ENCODE peak calls at places on chromosomes 7 and 10, in four cellular contexts. S is left ventricle myocardium inferior; X is tibial nerve; N is CD8-positive, alpha-beta T cell. G is an unnamed sample.

GRCh38 chr10:90227259-90227658 is 525.9 kb downstream of the KIF20B start:
- DNase-seq in X (no peak), N (no peak), S (no peak), G (no peak)

GRCh38 chr7:146115665-146116451 is 743 bp upstream of the CNTNAP2 start:
- DNase-seq in X (no peak), N (no peak), S (peak; percentile 61), G (peak; percentile 93)

GRCh38 chr7:47190462-47190861 is 391.4 kb downstream of the TNS3 start:
- DNase-seq in X (no peak), N (no peak), S (no peak), G (no peak)

GRCh38 chr7:32143271-32143670 is 73.1 kb upstream of the PDE1C start:
- DNase-seq in X (no peak), S (no peak), N (no peak), G (no peak)

GRCh38 chr7:139078399-139078798 is 31.1 kb downstream of the ZC3HAV1 start:
- DNase-seq in N (no peak), S (no peak), X (no peak), G (no peak)

GRCh38 chr7:1432411-1433082 is 26.7 kb downstream of the MICALL2 start:
- DNase-seq in S (peak; percentile 69), X (peak; percentile 81), N (peak; percentile 90), G (peak; percentile 90)

GRCh38 chr10:32149257-32149955 is 93.2 kb upstream of the KIF5B start:
- DNase-seq in N (no peak), S (peak; percentile 56), X (peak; percentile 65), G (no peak)

GRCh38 chr10:70647086-70647485 is 25.2 kb upstream of the ADAMTS14 start:
- DNase-seq in S (no peak), X (no peak), N (no peak), G (no peak)

GRCh38 chr10:43598447-43598846 is 7.8 kb upstream of the ZNF485 start:
- DNase-seq in X (no peak), S (peak; percentile 23), N (no peak), G (no peak)

GRCh38 chr10:47456794-47457527 is 27.0 kb downstream of the ANXA8 start:
- DNase-seq in S (no peak), N (peak; percentile 39), X (no peak), G (no peak)

GRCh38 chr10:117804470-117805011 is 242.2 kb downstream of the RAB11FIP2 start:
- DNase-seq in S (no peak), X (no peak), N (no peak), G (no peak)

GRCh38 chr10:6722616-6723004 is 142.5 kb upstream of the PRKCQ start:
- DNase-seq in S (no peak), X (no peak), N (no peak), G (no peak)

GRCh38 chr7:140654109-140654387 is 13.4 kb upstream of the DENND2A start:
- DNase-seq in X (no peak), S (no peak), N (no peak), G (no peak)

GRCh38 chr10:49283491-49283890 is 15.5 kb upstream of the C10orf71 start:
- DNase-seq in X (no peak), S (no peak), N (no peak), G (no peak)

GRCh38 chr10:90087197-90088007 is 386.0 kb downstream of the KIF20B start:
- DNase-seq in S (no peak), X (no peak), N (no peak), G (no peak)

GRCh38 chr10:12542271-12542670 is 192.9 kb downstream of the CAMK1D start:
- DNase-seq in S (no peak), N (no peak), X (no peak), G (no peak)

GRCh38 chr7:53596230-53596629 is 560.8 kb downstream of the POM121L12 start:
- DNase-seq in N (no peak), S (no peak), X (no peak), G (no peak)

GRCh38 chr10:125423569-125423968 is 259.4 kb downstream of the TEX36 start:
- DNase-seq in N (no peak), X (no peak), S (no peak), G (no peak)

GRCh38 chr10:48444266-48444665 is 137.8 kb downstream of the MAPK8 start:
- DNase-seq in N (no peak), S (no peak), X (no peak), G (no peak)

GRCh38 chr7:138477581-138477980 is 17.5 kb downstream of the TRIM24 start:
- DNase-seq in S (no peak), X (no peak), N (no peak), G (no peak)

GRCh38 chr7:154928136-154929005 is 74.6 kb downstream of the PAXIP1 start:
- DNase-seq in N (peak; percentile 67), X (peak; percentile 25), S (no peak), G (no peak)

GRCh38 chr10:36358736-36359135 is 716.6 kb upstream of the FZD8 start:
- DNase-seq in N (no peak), S (no peak), X (no peak), G (no peak)

GRCh38 chr10:514137-514671 is 175.3 kb downstream of the DIP2C start:
- DNase-seq in S (peak; percentile 29), N (no peak), X (no peak), G (no peak)

GRCh38 chr10:124164252-124164651 is 70.9 kb upstream of the CHST15 start:
- DNase-seq in S (no peak), N (no peak), X (no peak), G (no peak)

GRCh38 chr7:125253454-125254182 is 324.0 kb upstream of the POT1 start:
- DNase-seq in N (no peak), X (no peak), S (no peak), G (no peak)

GRCh38 chr10:103044942-103045489 is 126.9 kb downstream of the CNNM2 start:
- DNase-seq in N (no peak), X (no peak), S (no peak), G (no peak)

DNA sequence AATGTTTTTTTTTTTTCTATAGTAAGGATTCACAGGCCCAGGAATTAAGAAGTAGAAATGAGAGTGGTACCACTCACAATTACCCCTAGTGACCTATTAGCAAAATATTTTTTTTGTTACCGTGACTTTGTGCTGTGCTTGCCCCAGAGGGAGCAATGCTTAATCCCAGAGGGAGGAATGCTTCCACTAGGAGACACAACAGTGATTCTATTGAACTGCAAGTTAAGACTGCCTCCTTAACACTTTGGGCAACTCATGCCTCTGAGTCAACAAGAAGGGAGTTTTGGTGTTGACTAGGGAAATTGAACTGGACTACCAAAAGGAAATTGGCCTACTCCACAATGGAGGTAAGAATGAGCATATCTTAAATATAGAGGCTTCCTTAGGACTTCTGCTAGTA is 17.2 kb upstream of the MEOX2 start:
- DNase-seq in S (no peak), N (no peak), X (no peak), G (no peak)
- TF ChIP-seq CTCF in S (no peak), N (no peak), X (no peak), G (no peak)

GRCh38 chr7:37920619-37921339 is at the start of gene EPDR1:
- DNase-seq in X (peak; percentile 29), S (peak; percentile 43), N (peak; percentile 52), G (peak; percentile 54)

GRCh38 chr7:37923996-37924395 is 3.6 kb downstream of the EPDR1 start:
- DNase-seq in S (no peak), N (no peak), X (no peak), G (no peak)

GRCh38 chr7:37921876-37922275 is 1.4 kb downstream of the EPDR1 start:
- DNase-seq in X (no peak), N (no peak), S (no peak), G (no peak)

GRCh38 chr7:37920305-37920618 is 178 bp upstream of the EPDR1 start:
- DNase-seq in N (no peak), S (no peak), X (no peak), G (no peak)

DNA sequence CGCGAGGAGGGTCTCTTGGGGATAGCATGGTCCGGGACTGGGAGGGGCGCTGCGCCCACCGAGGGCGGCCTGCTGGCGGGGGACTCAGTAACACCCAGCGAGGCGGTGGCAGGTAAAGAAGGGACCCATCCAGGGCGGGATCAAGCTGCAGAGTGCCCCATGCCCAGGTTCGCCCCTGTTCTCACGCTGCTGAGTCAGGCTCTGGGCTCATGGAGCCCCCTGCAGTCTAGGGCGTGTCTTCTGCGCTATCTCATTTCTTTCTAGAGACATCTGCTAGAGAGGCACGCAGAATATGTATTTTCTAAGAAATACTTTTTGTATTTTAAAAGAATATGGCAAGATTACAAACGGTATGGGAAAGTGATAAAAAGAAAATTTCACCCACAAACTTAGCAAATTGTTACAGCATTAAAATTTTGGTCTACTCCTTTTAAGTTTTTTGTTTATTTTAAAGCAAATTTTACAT is 933 bp downstream of the EPDR1 start:
- DNase-seq in N (peak; percentile 49), S (peak; percentile 30), X (peak; percentile 40), G (no peak)
- TF ChIP-seq CTCF in N (no peak), S (no peak), X (no peak), G (no peak)

DNA sequence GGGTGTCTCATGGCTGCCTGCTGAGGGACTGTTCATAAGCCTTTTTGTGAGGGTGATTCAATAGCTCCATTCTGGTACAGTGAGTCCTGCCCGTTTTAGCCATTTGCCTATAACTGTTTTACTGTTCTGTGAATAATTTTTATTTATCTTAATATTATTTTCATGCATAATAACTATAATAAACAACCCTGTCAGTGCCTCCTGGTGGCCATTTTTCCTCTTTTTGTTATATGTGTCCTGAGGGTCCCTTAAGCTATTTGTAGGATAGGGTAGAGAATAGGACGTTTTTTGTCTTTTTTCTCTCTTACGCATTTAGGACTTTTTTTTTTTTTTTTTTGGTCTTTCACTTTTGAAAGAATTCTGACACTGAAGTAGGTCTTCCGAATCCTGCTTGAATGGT is 2.9 kb downstream of the C1QL3 start:
- DNase-seq in S (no peak), X (no peak), N (no peak), G (no peak)
- TF ChIP-seq CTCF in S (peak; percentile 18), X (no peak), N (no peak), G (peak; percentile 44)

GRCh38 chr10:119253433-119254174 is 46.2 kb downstream of the GRK5 start:
- DNase-seq in X (peak; percentile 79), N (no peak), S (peak; percentile 75), G (peak; percentile 34)
- TF ChIP-seq CTCF in X (no peak), N (no peak), S (no peak), G (no peak)

DNA sequence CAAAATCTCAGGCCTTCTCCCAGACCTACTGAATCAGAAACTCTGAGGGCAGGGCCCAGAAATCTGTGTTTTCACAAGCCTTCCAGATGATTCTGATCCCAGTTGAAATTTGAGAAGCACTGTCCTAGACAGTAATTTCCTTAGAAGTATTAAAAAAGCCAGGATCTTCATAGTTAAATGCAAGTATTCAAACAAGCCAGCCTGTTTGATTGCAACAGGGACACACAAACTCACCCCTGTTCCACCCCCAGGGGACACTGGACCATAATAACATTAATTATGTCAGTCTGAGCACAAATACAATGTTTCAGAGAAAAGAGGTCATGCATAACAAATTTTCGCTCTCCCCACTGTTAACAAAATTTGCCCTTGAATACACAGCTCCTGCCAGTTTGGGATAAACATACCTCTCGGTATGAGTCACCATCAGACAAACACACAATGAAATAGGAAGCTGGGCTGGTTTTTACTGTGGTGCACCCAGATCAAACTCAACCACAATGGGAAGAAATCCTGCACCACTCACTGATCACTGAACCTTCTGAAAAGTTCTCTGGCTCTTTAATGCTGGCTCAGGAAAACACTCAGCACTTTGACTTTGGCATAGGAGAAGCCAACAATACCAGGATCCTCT is 34.3 kb downstream of the ABLIM1 start:
- DNase-seq in N (no peak), X (no peak), S (no peak), G (no peak)
- TF ChIP-seq CTCF in N (no peak), X (no peak), S (no peak), G (no peak)

DNA sequence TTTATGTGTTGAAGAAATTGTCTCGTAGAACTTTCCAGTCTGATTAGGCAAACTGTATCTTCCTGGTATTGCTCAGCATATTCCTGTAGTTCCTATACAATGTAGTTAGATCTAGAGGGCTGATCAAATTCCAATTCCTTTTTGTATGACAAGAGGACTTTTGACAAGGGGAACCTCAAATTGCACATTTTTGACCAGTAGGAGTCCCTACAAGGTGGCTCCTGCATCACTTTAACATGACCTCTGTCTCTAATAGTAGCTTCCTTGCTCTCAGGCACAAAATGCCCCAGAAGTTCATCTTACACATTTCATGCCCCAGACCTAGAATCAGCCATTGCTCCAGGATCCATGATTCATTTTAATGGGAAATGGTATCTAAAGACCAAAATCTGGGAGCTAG is 18.7 kb downstream of the HERPUD2 start:
- DNase-seq in X (no peak), S (no peak), N (no peak), G (no peak)
- TF ChIP-seq CTCF in X (no peak), S (no peak), N (no peak), G (no peak)

G was measured in mesothelial cell of epicardium.